ENCODE peak calls at places on chromosome 19, in five cellular contexts. U, K, G, J and Q are unnamed samples.

GRCh38 chr19:43596842-43597461 is 557 bp downstream of the ZNF576 start:
- DNase-seq in U (no peak), K (no peak), G (no peak), J (peak), Q (no peak)

GRCh38 chr19:15479391-15480345 is at the start of gene PGLYRP2:
- DNase-seq in U (no peak), K (no peak), G (peak), J (no peak), Q (no peak)

GRCh38 chr19:33293255-33294057 is 8.9 kb downstream of the CEBPA start:
- DNase-seq in U (no peak), K (peak), G (no peak), J (no peak), Q (no peak)

GRCh38 chr19:10803252-10803651 is 32.8 kb downstream of the TMED1 start:
- DNase-seq in U (no peak), K (no peak), G (no peak), J (no peak), Q (no peak)

GRCh38 chr19:5047251-5047935 is 78.5 kb downstream of the KDM4B start:
- DNase-seq in U (no peak), K (no peak), G (peak), J (no peak), Q (no peak)

GRCh38 chr19:11530432-11530831 is 1.5 kb upstream of the ECSIT start:
- DNase-seq in U (peak), K (peak), G (peak), J (peak), Q (peak)

GRCh38 chr19:30070970-30071632 is 129.1 kb downstream of the URI1 start:
- DNase-seq in U (no peak), K (no peak), G (peak), J (no peak), Q (no peak)

GRCh38 chr19:55193481-55193880 is 13.4 kb upstream of the SYT5 start:
- DNase-seq in U (no peak), K (no peak), G (no peak), J (no peak), Q (no peak)

GRCh38 chr19:4053423-4054324 is 13.0 kb downstream of the ZBTB7A start:
- DNase-seq in U (no peak), K (no peak), G (no peak), J (no peak), Q (no peak)

GRCh38 chr19:48934837-48935236 is 1.3 kb downstream of the DHDH start:
- DNase-seq in U (no peak), K (no peak), G (no peak), J (peak), Q (no peak)

GRCh38 chr19:28170066-28170465 is 1042.9 kb downstream of the UQCRFS1 start:
- DNase-seq in U (no peak), K (no peak), G (no peak), J (peak), Q (no peak)

GRCh38 chr19:18017275-18018083 is 9.5 kb downstream of the ARRDC2 start:
- DNase-seq in U (no peak), K (peak), G (no peak), J (no peak), Q (no peak)
- H3K27ac ChIP-seq in U (peak), K (peak), G (peak), J (no peak), Q (peak)

GRCh38 chr19:47047931-47048399 is 459 bp downstream of the TMEM160 start:
- DNase-seq in U (peak), K (peak), G (peak), J (peak), Q (peak)
- H3K27ac ChIP-seq in U (peak), K (peak), G (peak), J (no peak), Q (peak)

DNA sequence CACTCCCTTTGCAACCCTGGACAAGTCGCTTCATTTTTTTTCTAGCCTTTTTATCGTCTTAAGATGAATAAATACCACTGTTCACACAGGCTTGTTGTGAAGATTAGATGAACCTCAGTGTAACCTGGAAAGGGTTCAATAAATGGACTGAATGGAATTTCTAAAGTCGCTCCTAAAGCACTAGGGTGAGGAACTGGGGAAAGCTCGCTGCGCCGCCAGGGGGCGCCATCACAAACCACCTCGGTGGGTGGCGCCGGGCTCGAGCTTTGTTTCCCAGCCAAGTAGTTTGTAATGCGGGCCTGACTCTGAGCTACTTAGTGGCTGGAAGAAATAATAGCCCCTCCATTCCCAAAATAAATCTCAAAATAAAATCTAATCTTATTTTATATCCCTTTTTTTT is 2.2 kb upstream of the CEACAM6 start:
- DNase-seq in U (no peak), K (no peak), G (peak), J (peak), Q (no peak)
- H3K27ac ChIP-seq in U (no peak), K (no peak), G (no peak), J (no peak), Q (no peak)

DNA sequence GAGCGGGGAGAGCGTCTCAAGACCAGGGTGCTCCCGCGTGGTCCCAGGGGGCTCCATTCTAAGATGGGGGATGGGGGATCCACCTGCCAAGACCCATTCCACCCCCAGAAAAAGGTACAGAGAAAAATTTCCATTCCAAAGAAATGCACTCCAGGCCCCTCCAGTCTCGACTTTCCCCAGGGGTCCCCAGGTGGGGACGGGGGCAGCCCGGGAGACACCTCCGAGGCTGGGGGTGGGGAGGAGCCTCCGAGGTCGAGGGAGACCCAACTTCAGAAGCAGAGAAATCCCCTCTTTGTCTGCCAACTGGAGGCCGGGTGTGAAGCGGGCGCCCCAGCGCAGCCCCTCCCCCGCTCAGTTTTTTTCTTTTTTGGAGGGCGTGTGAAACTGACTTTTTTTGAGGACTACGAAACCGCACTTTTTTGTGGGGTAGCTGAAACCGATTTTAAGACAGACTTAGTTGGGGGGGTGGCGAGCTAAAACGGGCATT is 1.3 kb downstream of the TCF3 start:
- DNase-seq in U (no peak), K (no peak), G (peak), J (peak), Q (no peak)
- H3K27ac ChIP-seq in U (no peak), K (peak), G (no peak), J (peak), Q (peak)

DNA sequence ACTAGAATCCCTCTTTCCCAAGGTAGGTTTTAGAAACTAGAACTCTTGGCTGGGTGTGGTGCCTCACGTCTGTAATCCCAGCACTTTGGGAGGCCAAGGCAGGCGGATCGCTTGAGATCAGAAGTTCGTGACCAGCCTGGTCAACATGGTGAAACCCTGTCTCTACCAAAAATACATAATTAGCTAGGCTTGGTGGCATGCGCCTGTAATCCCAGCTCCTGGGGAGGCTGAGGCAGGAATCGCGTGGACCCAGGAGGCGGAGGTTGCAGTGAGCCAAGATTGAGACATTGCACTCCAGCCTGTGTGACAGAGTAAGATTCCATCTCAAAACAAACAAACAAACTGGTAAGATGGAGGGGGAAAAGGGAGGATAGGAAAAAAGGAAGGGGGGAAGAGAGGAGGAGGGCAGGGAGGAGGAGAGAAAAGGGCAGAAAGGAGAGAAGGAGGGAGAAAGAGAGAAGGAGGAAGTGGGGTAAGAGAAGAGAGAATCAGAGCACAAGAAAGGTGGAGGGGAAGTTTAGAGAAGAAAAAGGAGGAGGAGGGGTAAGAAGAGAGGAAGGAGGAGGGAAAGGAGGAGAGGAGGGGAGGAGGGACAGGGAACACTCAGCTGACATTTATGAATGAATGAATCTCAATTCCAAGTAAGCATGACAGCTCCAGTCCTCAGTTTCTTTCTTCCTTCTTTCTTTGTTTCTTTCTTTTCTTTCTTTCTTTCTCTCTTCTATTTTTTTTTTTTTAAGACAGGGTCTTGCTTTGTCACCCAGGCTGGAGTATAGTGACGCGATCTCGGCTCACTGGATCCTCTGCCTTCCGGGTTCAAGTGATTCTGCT is 2.6 kb upstream of the SLC27A1 start:
- DNase-seq in U (no peak), K (peak), G (no peak), J (no peak), Q (no peak)
- H3K27ac ChIP-seq in U (no peak), K (peak), G (no peak), J (no peak), Q (peak)

GRCh38 chr19:7445104-7445503 is 43.7 kb downstream of the PEX11G start:
- DNase-seq in U (no peak), K (no peak), G (no peak), J (no peak), Q (no peak)
- H3K27ac ChIP-seq in U (no peak), K (no peak), G (no peak), J (no peak), Q (no peak)

GRCh38 chr19:6241680-6242079 is 38.1 kb downstream of the MLLT1 start:
- DNase-seq in U (no peak), K (no peak), G (peak), J (no peak), Q (no peak)
- H3K27ac ChIP-seq in U (no peak), K (no peak), G (no peak), J (no peak), Q (no peak)

GRCh38 chr19:18430417-18431144 is 7.4 kb downstream of the ISYNA1 start:
- DNase-seq in U (no peak), K (no peak), G (peak), J (no peak), Q (no peak)

GRCh38 chr19:18433735-18434398 is 4.1 kb downstream of the ISYNA1 start:
- DNase-seq in U (no peak), K (no peak), G (peak), J (peak), Q (no peak)

GRCh38 chr19:18433039-18433691 is 4.8 kb downstream of the ISYNA1 start:
- DNase-seq in U (no peak), K (no peak), G (no peak), J (peak), Q (no peak)

GRCh38 chr19:18431351-18432197 is 6.4 kb downstream of the ISYNA1 start:
- DNase-seq in U (no peak), K (no peak), G (peak), J (no peak), Q (no peak)

GRCh38 chr19:18432275-18433038 is 5.5 kb downstream of the ISYNA1 start:
- DNase-seq in U (no peak), K (no peak), G (peak), J (no peak), Q (no peak)
- H3K27ac ChIP-seq in U (no peak), K (no peak), G (no peak), J (no peak), Q (peak)

GRCh38 chr19:58229255-58229639 is 533 bp downstream of the ZNF544 start:
- DNase-seq in U (no peak), K (no peak), G (no peak), J (peak), Q (no peak)
- H3K27ac ChIP-seq in U (peak), K (peak), G (no peak), J (peak), Q (peak)

GRCh38 chr19:39934584-39935233 is at the start of gene FCGBP:
- DNase-seq in U (no peak), K (no peak), G (no peak), J (no peak), Q (no peak)
- H3K27ac ChIP-seq in U (no peak), K (no peak), G (no peak), J (no peak), Q (no peak)